ENCODE peak calls at places on chromosomes 6 and 20, in nine cellular contexts. W is RPMI8226; F is activated CD4-positive, alpha-beta T cell treated with anti-CD3 and anti-CD28 coated beads, Interleukin-2, amount 10 ng/mL, durations not matched to agents 24 days and 14 days; A is kidney; B is cardiac muscle cell; E is colonic mucosa; H is heart left ventricle; T is uterus; Z is T-helper 2 cell. U is an unnamed sample.

GRCh38 chr20:44089987-44090674 is 96.9 kb downstream of the JPH2 start:
- DNase-seq in W (peak), F (peak), A (no peak), B (peak), E (peak), H (no peak), T (no peak), Z (no peak), U (no peak)

GRCh38 chr6:135568366-135568765 is 70.8 kb upstream of the AHI1 start:
- DNase-seq in W (no peak), F (peak), A (no peak), B (peak), E (no peak), H (peak), T (peak), Z (no peak), U (no peak)

GRCh38 chr6:27031302-27031701 is 216.2 kb upstream of the PRSS16 start:
- DNase-seq in W (no peak), F (no peak), A (no peak), B (peak), E (no peak), H (no peak), T (no peak), Z (no peak), U (no peak)

GRCh38 chr6:163501022-163501421 is 86.5 kb downstream of the QKI start:
- DNase-seq in W (no peak), F (no peak), A (no peak), B (no peak), E (no peak), H (no peak), T (no peak), Z (no peak), U (no peak)

GRCh38 chr6:25866011-25866410 is 8.0 kb downstream of the SLC17A3 start:
- DNase-seq in W (no peak), F (peak), A (no peak), B (no peak), E (no peak), H (no peak), T (no peak), Z (no peak), U (no peak)

GRCh38 chr20:8356850-8357249 is 224.8 kb downstream of the PLCB1 start:
- DNase-seq in W (no peak), F (no peak), A (no peak), B (no peak), E (no peak), H (no peak), T (no peak), Z (no peak), U (no peak)

GRCh38 chr6:91173651-91174050 is 586.8 kb upstream of the MAP3K7 start:
- DNase-seq in W (no peak), F (no peak), A (no peak), B (no peak), E (no peak), H (no peak), T (no peak), Z (no peak), U (no peak)

GRCh38 chr20:53276143-53276542 is 304.0 kb downstream of the TSHZ2 start:
- DNase-seq in W (no peak), F (no peak), A (no peak), B (no peak), E (no peak), H (no peak), T (no peak), Z (no peak), U (no peak)

GRCh38 chr6:25165181-25165580 is 114.0 kb upstream of the CARMIL1 start:
- DNase-seq in W (no peak), F (no peak), A (no peak), B (no peak), E (no peak), H (no peak), T (no peak), Z (no peak), U (no peak)

GRCh38 chr6:56346958-56347357 is 99.6 kb upstream of the COL21A1 start:
- DNase-seq in W (no peak), F (no peak), A (no peak), B (no peak), E (no peak), H (no peak), T (no peak), Z (no peak), U (no peak)

GRCh38 chr6:48111143-48111506 is at the start of gene PTCHD4:
- DNase-seq in W (no peak), F (no peak), A (no peak), B (peak), E (no peak), H (peak), T (peak), Z (no peak), U (no peak)

U was measured in spleen.